ENCODE peak calls at places on chromosomes 4 and X, in five cellular contexts. A, G, Y, U and S are unnamed samples.

GRCh38 chr4:157999723-158000122 is 173.1 kb downstream of the GASK1B start:
- DNase-seq in A (no peak), G (no peak), Y (no peak), U (no peak), S (no peak)

GRCh38 chr4:56656346-56656643 is 24.8 kb downstream of the HOPX start:
- DNase-seq in A (no peak), G (no peak), Y (peak), U (peak), S (no peak)

GRCh38 chr4:156101571-156101970 is 147.9 kb upstream of the CTSO start:
- DNase-seq in A (no peak), G (no peak), Y (no peak), U (no peak), S (no peak)

GRCh38 chrX:46574941-46575381 is 1.4 kb downstream of the CHST7 start:
- DNase-seq in A (no peak), G (no peak), Y (peak), U (peak), S (no peak)

GRCh38 chrX:106263817-106264216 is 95.7 kb downstream of the PWWP3B start:
- DNase-seq in A (no peak), G (no peak), Y (no peak), U (no peak), S (no peak)

GRCh38 chrX:145821291-145821897 is 3.8 kb downstream of the SLITRK2 start:
- DNase-seq in A (no peak), G (no peak), Y (peak), U (no peak), S (no peak)

GRCh38 chrX:68503830-68504229 is 5.0 kb downstream of the YIPF6 start:
- DNase-seq in A (no peak), G (no peak), Y (no peak), U (no peak), S (no peak)

GRCh38 chr4:173707658-173708415 is 177.8 kb upstream of the HAND2 start:
- DNase-seq in A (no peak), G (no peak), Y (no peak), U (no peak), S (no peak)

GRCh38 chrX:22090181-22090580 is 58.1 kb downstream of the PHEX start:
- DNase-seq in A (no peak), G (no peak), Y (no peak), U (no peak), S (no peak)

GRCh38 chrX:133402830-133403625 is 12.3 kb downstream of the GPC4 start:
- DNase-seq in A (no peak), G (no peak), Y (no peak), U (no peak), S (no peak)

DNA sequence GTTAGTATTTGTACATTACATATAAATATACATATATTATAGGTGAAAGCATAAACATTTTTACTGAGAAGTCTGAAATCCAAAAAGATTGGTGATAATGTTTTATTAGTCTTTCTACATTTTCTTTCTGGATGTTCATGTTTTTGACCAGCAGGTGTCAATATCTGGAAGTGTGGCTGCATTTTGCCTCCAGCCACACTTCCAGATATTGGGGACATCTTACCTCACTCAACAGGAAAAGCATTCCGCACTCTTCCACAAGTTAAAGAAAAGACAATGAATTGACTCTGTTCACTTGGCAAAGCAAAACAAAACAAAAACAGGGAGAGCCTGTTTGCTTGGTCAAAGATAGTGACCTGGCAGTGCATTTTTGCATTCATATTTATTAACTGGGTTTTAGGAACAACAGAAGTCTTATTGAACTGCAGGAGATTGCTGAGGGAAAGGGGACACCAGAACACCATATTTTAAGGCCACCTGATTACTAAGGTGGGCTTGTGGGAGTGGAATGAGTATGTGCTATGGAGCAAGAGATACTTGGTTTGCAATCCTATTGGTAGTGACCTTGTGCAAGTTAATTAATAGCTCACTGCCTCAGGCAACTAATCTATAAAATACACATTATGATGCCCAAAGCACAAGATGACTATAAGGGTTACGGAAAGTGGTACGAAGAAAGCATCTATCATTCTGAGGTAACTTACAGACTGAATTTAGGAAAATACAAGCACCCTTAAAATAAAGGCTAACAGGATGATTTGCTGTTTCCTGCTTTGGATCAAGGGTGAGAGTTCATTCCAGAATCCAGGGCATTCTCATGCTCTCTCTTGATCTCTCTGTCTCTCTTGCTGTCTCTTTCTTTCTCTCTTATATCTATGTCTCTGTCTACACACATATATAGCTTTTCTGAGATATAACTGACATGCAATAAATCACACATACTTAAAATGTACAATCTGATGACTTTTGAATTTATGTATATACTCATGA is 389.9 kb upstream of the EMCN start:
- DNase-seq in A (no peak), G (no peak), Y (no peak), U (no peak), S (no peak)
- TF ChIP-seq CTCF in A (peak), G (peak), Y (no peak), U (no peak), S (peak)

GRCh38 chrX:57119416-57119815 is 1.9 kb downstream of the SPIN2B start:
- DNase-seq in A (no peak), G (no peak), Y (no peak), U (no peak), S (no peak)

GRCh38 chrX:57121162-57121741 is at the start of gene SPIN2B:
- DNase-seq in A (peak), G (peak), Y (peak), U (peak), S (peak)
- TF ChIP-seq CTCF in A (no peak), G (no peak), Y (no peak), U (no peak), S (no peak)

GRCh38 chr4:163164110-163164509 is 2.6 kb downstream of the NAF1 start:
- DNase-seq in A (no peak), G (no peak), Y (no peak), U (no peak), S (no peak)

GRCh38 chr4:163166041-163166579 is 580 bp downstream of the NAF1 start:
- DNase-seq in A (peak), G (peak), Y (peak), U (peak), S (peak)

GRCh38 chr4:163164591-163164990 is 2.1 kb downstream of the NAF1 start:
- DNase-seq in A (no peak), G (no peak), Y (no peak), U (no peak), S (no peak)

GRCh38 chr4:163167333-163167626 is 590 bp upstream of the NAF1 start:
- DNase-seq in A (peak), G (no peak), Y (no peak), U (no peak), S (no peak)

GRCh38 chr4:163165217-163166017 is 1.3 kb downstream of the NAF1 start:
- DNase-seq in A (no peak), G (no peak), Y (no peak), U (no peak), S (no peak)
- TF ChIP-seq CTCF in A (no peak), G (no peak), Y (no peak), U (no peak), S (no peak)

GRCh38 chrX:120664081-120664480 is 34.2 kb upstream of the C1GALT1C1 start:
- DNase-seq in A (no peak), G (no peak), Y (no peak), U (no peak), S (no peak)
- TF ChIP-seq CTCF in A (no peak), G (peak), Y (no peak), U (peak), S (peak)

DNA sequence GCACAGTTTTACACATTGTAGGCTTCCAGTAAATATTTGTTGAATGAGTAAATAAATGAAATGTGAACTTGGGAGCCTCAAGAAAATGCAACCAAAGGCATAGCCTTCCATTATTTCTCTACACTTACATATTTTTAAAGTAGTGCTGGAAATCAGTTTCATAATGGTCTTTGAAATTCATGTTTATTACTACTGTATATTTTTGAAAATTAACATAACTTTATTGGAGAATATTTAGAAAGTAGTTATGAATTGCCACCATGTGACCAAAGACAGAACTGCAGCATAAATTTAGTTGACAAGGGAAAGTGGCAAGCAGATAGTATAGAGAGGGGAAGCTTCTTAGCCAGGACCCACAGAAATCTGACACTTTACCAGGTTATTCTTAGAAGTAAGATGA is 6.4 kb downstream of the TCEAL8 start:
- DNase-seq in A (peak), G (no peak), Y (no peak), U (no peak), S (no peak)
- TF ChIP-seq CTCF in A (peak), G (peak), Y (no peak), U (peak), S (peak)

DNA sequence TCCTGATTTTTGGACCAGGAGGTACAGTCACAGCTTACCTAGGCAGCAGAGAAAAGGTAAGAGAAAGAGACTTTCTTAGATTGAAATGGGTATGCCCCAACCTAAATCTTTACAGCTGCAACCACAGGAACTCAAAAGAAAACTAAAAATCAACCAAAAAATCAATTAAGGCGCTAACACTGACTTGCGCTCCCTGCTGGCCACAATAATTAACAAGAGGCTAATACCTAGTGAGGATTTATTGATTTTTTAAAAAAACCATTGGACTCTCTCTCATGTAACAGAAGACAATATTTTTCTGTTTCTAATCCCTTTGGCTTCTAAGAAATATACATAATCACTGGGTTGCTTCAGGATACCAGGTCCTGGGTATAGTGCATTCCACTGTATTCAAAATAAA is 153.9 kb upstream of the TENM3 start:
- DNase-seq in A (no peak), G (no peak), Y (peak), U (no peak), S (no peak)
- TF ChIP-seq CTCF in A (no peak), G (peak), Y (peak), U (no peak), S (peak)

GRCh38 chr4:85828295-85828910 is 353.5 kb downstream of the ARHGAP24 start:
- DNase-seq in A (no peak), G (peak), Y (no peak), U (no peak), S (no peak)

GRCh38 chr4:85824166-85824945 is 349.4 kb downstream of the ARHGAP24 start:
- DNase-seq in A (no peak), G (no peak), Y (no peak), U (no peak), S (no peak)

GRCh38 chr4:85829276-85830051 is 354.5 kb downstream of the ARHGAP24 start:
- DNase-seq in A (no peak), G (no peak), Y (no peak), U (no peak), S (no peak)

GRCh38 chr4:85823295-85823694 is 348.3 kb downstream of the ARHGAP24 start:
- DNase-seq in A (no peak), G (no peak), Y (no peak), U (no peak), S (no peak)

GRCh38 chr4:85825937-85826678 is 351.2 kb downstream of the ARHGAP24 start:
- DNase-seq in A (no peak), G (peak), Y (peak), U (no peak), S (no peak)
- TF ChIP-seq CTCF in A (no peak), G (peak), Y (no peak), U (no peak), S (no peak)

GRCh38 chr4:86879641-86880040 is 12.6 kb downstream of the C4orf36 start:
- DNase-seq in A (no peak), G (no peak), Y (no peak), U (no peak), S (no peak)

GRCh38 chr4:86876894-86877685 is 15.1 kb downstream of the C4orf36 start:
- DNase-seq in A (no peak), G (no peak), Y (no peak), U (no peak), S (no peak)

GRCh38 chr4:86878640-86879039 is 13.6 kb downstream of the C4orf36 start:
- DNase-seq in A (no peak), G (no peak), Y (no peak), U (no peak), S (no peak)
- TF ChIP-seq CTCF in A (no peak), G (peak), Y (no peak), U (no peak), S (peak)